ENCODE peak calls at places on chromosomes 2 and 18, in five cellular contexts. G is neuronal stem cell, M is H1, Y is mesenchymal stem cell, J is H9. U is an unnamed sample.

GRCh38 chr2:124683536-124684407 is 658.7 kb downstream of the CNTNAP5 start:
- DNase-seq in M (no peak), G (no peak), Y (peak), J (no peak), U (no peak)

GRCh38 chr2:241501099-241501541 is 7.3 kb downstream of the STK25 start:
- DNase-seq in J (no peak), Y (no peak), G (no peak), M (no peak), U (no peak)

GRCh38 chr18:68439672-68440071 is 275.2 kb downstream of the TMX3 start:
- DNase-seq in M (no peak), Y (no peak), J (no peak), G (no peak), U (no peak)

GRCh38 chr2:18599509-18600254 is 10.3 kb upstream of the NT5C1B start:
- DNase-seq in Y (no peak), M (no peak), G (no peak), J (no peak), U (no peak)

GRCh38 chr2:159146930-159147666 is 139.4 kb downstream of the WDSUB1 start:
- DNase-seq in M (no peak), Y (no peak), J (no peak), G (no peak), U (no peak)

GRCh38 chr2:108978709-108979111 is 10.3 kb downstream of the EDAR start:
- DNase-seq in G (no peak), M (no peak), Y (peak), J (no peak), U (no peak)

GRCh38 chr2:198283149-198283548 is 478.8 kb downstream of the PLCL1 start:
- DNase-seq in J (no peak), G (no peak), M (no peak), Y (no peak), U (no peak)

GRCh38 chr2:1591978-1592907 is 152.1 kb downstream of the PXDN start:
- DNase-seq in G (peak), Y (peak), J (peak), M (peak), U (peak)

GRCh38 chr2:168139791-168140190 is 107.6 kb downstream of the STK39 start:
- DNase-seq in Y (no peak), J (no peak), M (no peak), G (no peak), U (no peak)

GRCh38 chr18:48694295-48694694 is 155.5 kb downstream of the CTIF start:
- DNase-seq in M (no peak), Y (no peak), J (no peak), G (no peak), U (no peak)
- H2BK5ac ChIP-seq in M (no peak), Y (no peak), J (no peak), G (no peak), U (no peak)

GRCh38 chr2:127597046-127597983 is 48.6 kb upstream of the GPR17 start:
- DNase-seq in Y (no peak), G (no peak), M (no peak), J (no peak), U (peak)
- H2BK5ac ChIP-seq in Y (no peak), G (no peak), M (no peak), J (no peak), U (no peak)

DNA sequence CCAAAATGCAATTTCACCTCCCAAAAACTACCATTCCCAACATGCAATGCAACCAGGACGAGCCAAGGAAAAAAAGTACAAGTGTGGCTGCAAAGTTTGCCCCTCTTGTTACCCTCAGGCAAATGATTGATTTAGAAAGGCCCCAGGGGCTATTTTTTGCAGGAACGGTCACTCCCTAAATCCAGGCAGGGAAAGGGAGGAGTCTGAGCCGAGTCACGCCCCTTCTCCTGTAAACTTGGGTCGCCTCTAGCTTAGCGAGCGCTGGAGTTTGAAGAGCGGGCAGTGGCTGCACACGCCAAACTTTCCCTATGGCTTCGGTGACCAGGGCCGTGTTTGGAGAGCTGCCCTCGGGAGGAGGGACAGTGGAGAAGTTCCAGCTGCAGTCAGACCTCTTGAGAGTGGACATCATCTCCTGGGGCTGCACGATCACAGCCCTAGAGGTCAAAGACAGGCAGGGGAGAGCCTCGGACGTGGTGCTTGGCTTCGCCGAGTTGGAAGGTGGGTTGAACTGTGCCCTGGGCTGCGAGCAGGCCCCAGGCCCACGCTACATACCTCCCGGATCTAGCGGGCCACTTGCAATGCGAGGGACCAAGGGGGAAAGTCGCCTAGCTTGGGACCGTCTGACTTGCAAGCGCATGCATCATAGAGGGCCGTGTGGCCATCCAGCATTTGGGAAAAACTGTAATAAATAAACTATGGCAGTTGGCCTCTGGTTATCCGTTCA is at the start of gene GALM:
- DNase-seq in M (peak), J (peak), G (peak), Y (peak), U (peak)
- H2BK5ac ChIP-seq in M (peak), J (no peak), G (no peak), Y (no peak), U (no peak)

GRCh38 chr18:74604774-74605173 is 7.1 kb downstream of the ZNF407 start:
- DNase-seq in J (no peak), G (no peak), M (no peak), Y (peak), U (no peak)
- H2BK5ac ChIP-seq in J (no peak), G (no peak), M (no peak), Y (no peak), U (no peak)

DNA sequence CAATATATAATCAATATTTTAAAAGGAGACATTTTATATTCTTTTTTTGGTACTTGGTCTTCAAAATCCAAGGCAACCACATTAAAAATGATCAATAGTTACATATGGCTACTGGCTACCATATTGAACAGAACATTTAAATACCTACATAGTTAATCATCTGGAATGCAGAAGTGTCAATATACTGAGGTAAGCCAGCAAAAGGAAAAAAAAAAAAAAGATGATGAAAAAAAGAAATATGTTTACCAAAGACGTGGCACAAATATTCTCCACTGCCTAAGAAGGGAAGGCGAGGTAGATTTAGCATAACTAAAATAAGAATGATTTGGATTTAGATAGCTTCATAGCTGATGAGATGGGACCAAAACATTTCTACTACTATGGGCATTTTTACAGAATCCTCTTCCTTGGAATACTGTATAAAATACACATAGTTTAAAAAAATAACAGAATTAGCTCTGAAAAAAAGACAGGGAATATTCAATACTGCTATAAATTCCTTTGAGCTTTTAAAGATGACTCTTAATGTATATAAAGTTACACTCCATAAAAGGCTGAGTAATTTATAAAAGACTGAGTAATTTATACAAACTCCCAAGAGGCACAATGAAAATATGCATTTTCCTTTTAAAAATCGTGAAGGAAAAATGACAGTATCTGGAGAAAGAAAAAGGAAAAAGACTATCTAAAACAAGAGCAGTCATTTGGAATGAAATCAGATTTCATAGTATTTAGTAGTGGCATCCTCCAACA is 63.5 kb downstream of the CDH2 start:
- DNase-seq in J (no peak), Y (no peak), M (no peak), G (no peak), U (no peak)
- H2BK5ac ChIP-seq in J (no peak), Y (no peak), M (no peak), G (no peak), U (no peak)

GRCh38 chr2:219250044-219250781 is 2.8 kb upstream of the TUBA4B start:
- DNase-seq in J (no peak), Y (peak), M (no peak), G (no peak), U (no peak)

GRCh38 chr2:219247678-219248642 is 2.7 kb downstream of the STK16 start:
- DNase-seq in G (no peak), J (no peak), M (no peak), Y (no peak), U (peak)

GRCh38 chr2:219251656-219252055 is 1.4 kb upstream of the TUBA4B start:
- DNase-seq in Y (peak), J (no peak), G (no peak), M (no peak), U (no peak)

GRCh38 chr2:219248845-219249202 is 3.5 kb downstream of the STK16 start:
- DNase-seq in Y (no peak), M (no peak), J (no peak), G (no peak), U (no peak)

GRCh38 chr2:219249203-219249980 is 3.7 kb upstream of the TUBA4B start:
- DNase-seq in M (no peak), J (no peak), G (no peak), Y (peak), U (peak)
- H2BK5ac ChIP-seq in M (no peak), J (no peak), G (no peak), Y (peak), U (no peak)

DNA sequence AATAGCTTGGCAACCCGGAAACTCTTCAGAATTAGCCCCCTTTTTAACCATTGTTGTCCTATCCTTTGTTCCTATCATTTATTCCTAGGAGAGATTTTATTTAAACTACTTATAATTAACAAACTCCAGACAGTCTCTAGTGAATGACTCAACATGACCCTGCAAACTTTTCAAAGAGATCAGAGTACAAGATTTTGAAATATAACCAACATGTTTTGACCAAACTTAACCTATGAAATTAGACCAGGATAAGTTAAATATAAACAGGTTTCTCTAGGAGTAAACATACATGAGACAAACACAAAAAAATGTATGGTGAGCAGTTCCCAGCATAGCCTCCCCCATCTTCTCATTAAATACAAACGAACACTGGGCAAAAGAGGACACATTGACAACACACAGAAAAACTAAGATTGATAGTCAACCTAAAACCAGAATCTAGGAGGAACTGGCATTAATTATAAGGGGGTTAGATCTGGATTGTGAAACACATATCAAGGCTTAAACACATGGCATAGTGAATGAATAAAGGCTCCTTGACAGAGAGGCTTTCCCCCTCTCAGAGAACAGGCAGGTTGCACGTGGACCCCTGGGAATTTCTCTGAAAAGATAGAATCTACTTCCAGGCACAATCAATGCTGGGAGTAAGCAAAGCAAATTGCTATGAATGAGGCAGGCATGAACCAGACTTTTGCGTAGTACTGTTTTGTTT is 284.1 kb downstream of the IRS1 start:
- DNase-seq in M (no peak), J (no peak), Y (peak), G (no peak), U (no peak)
- H2BK5ac ChIP-seq in M (no peak), J (no peak), Y (no peak), G (no peak), U (no peak)